ENCODE peak calls at places on chromosomes 12 and 14, in seven cellular contexts. One of them, this sample, is unnamed.

GRCh38 chr14:76348898-76349297 is 27.0 kb upstream of the ESRRB start:
- DNase-seq in NCI-H2081: no peak
- DNase-seq in EL: peak; percentile 89
- DNase-seq in ELF-1: peak; percentile 79
- DNase-seq in mucosa of gallbladder: no peak
- DNase-seq in bronchial epithelial cell: no peak
- DNase-seq in stimulated activated CD4-positive, alpha-beta T cell treated with anti-CD3 and anti-CD28 coated beads, Interleukin-15, amount 100 ng/mL, for 24 hours: no peak
- DNase-seq in this sample: peak; percentile 98

GRCh38 chr12:70756791-70757190 is 119.6 kb upstream of the PTPRB start:
- DNase-seq in NCI-H2081: peak; percentile 8
- DNase-seq in mucosa of gallbladder: no peak
- DNase-seq in stimulated activated CD4-positive, alpha-beta T cell treated with anti-CD3 and anti-CD28 coated beads, Interleukin-15, amount 100 ng/mL, for 24 hours: no peak
- DNase-seq in EL: no peak
- DNase-seq in bronchial epithelial cell: no peak
- DNase-seq in ELF-1: no peak
- DNase-seq in this sample: no peak

GRCh38 chr12:125606312-125606711 is 541.1 kb downstream of the AACS start:
- DNase-seq in NCI-H2081: no peak
- DNase-seq in mucosa of gallbladder: no peak
- DNase-seq in ELF-1: no peak
- DNase-seq in bronchial epithelial cell: no peak
- DNase-seq in EL: no peak
- DNase-seq in stimulated activated CD4-positive, alpha-beta T cell treated with anti-CD3 and anti-CD28 coated beads, Interleukin-15, amount 100 ng/mL, for 24 hours: no peak
- DNase-seq in this sample: no peak

GRCh38 chr12:104505095-104505819 is 48.5 kb downstream of the CHST11 start:
- DNase-seq in stimulated activated CD4-positive, alpha-beta T cell treated with anti-CD3 and anti-CD28 coated beads, Interleukin-15, amount 100 ng/mL, for 24 hours: no peak
- DNase-seq in EL: no peak
- DNase-seq in mucosa of gallbladder: peak; percentile 41
- DNase-seq in ELF-1: no peak
- DNase-seq in bronchial epithelial cell: no peak
- DNase-seq in NCI-H2081: no peak
- DNase-seq in this sample: no peak

GRCh38 chr12:52239767-52240166 is 6.7 kb downstream of the KRT7 start:
- DNase-seq in mucosa of gallbladder: no peak
- DNase-seq in ELF-1: peak; percentile 54
- DNase-seq in NCI-H2081: no peak
- DNase-seq in stimulated activated CD4-positive, alpha-beta T cell treated with anti-CD3 and anti-CD28 coated beads, Interleukin-15, amount 100 ng/mL, for 24 hours: no peak
- DNase-seq in bronchial epithelial cell: no peak
- DNase-seq in EL: no peak
- DNase-seq in this sample: no peak

GRCh38 chr12:115010324-115010995 is 326.5 kb upstream of the TBX3 start:
- DNase-seq in stimulated activated CD4-positive, alpha-beta T cell treated with anti-CD3 and anti-CD28 coated beads, Interleukin-15, amount 100 ng/mL, for 24 hours: no peak
- DNase-seq in mucosa of gallbladder: no peak
- DNase-seq in ELF-1: no peak
- DNase-seq in EL: no peak
- DNase-seq in bronchial epithelial cell: peak; percentile 5
- DNase-seq in NCI-H2081: no peak
- DNase-seq in this sample: no peak

GRCh38 chr14:90805662-90806548 is 10.3 kb downstream of the TTC7B start:
- DNase-seq in bronchial epithelial cell: no peak
- DNase-seq in stimulated activated CD4-positive, alpha-beta T cell treated with anti-CD3 and anti-CD28 coated beads, Interleukin-15, amount 100 ng/mL, for 24 hours: no peak
- DNase-seq in mucosa of gallbladder: no peak
- DNase-seq in ELF-1: peak; percentile 60
- DNase-seq in NCI-H2081: no peak
- DNase-seq in EL: no peak
- DNase-seq in this sample: no peak

GRCh38 chr14:74945261-74945851 is 10.0 kb downstream of the PGF start:
- DNase-seq in mucosa of gallbladder: no peak
- DNase-seq in NCI-H2081: peak; percentile 20
- DNase-seq in ELF-1: peak; percentile 85
- DNase-seq in EL: peak; percentile 43
- DNase-seq in bronchial epithelial cell: no peak
- DNase-seq in stimulated activated CD4-positive, alpha-beta T cell treated with anti-CD3 and anti-CD28 coated beads, Interleukin-15, amount 100 ng/mL, for 24 hours: peak; percentile 49
- DNase-seq in this sample: peak; percentile 78

GRCh38 chr12:106235770-106236169 is 12.1 kb downstream of the CKAP4 start:
- DNase-seq in NCI-H2081: no peak
- DNase-seq in mucosa of gallbladder: no peak
- DNase-seq in stimulated activated CD4-positive, alpha-beta T cell treated with anti-CD3 and anti-CD28 coated beads, Interleukin-15, amount 100 ng/mL, for 24 hours: no peak
- DNase-seq in EL: no peak
- DNase-seq in bronchial epithelial cell: peak; percentile 57
- DNase-seq in ELF-1: no peak
- DNase-seq in this sample: no peak

GRCh38 chr14:61923348-61923747 is 161.1 kb downstream of the SNAPC1 start:
- DNase-seq in ELF-1: no peak
- DNase-seq in mucosa of gallbladder: no peak
- DNase-seq in stimulated activated CD4-positive, alpha-beta T cell treated with anti-CD3 and anti-CD28 coated beads, Interleukin-15, amount 100 ng/mL, for 24 hours: no peak
- DNase-seq in NCI-H2081: no peak
- DNase-seq in EL: peak; percentile 43
- DNase-seq in bronchial epithelial cell: peak; percentile 24
- DNase-seq in this sample: no peak

GRCh38 chr14:68789002-68789797 is 3.7 kb downstream of the ZFP36L1 start:
- DNase-seq in bronchial epithelial cell: peak; percentile 58
- DNase-seq in NCI-H2081: peak; percentile 46
- DNase-seq in ELF-1: peak; percentile 82
- DNase-seq in mucosa of gallbladder: peak; percentile 87
- DNase-seq in EL: peak; percentile 84
- DNase-seq in stimulated activated CD4-positive, alpha-beta T cell treated with anti-CD3 and anti-CD28 coated beads, Interleukin-15, amount 100 ng/mL, for 24 hours: peak; percentile 88
- DNase-seq in this sample: peak; percentile 89

GRCh38 chr12:132614029-132614428 is 3.6 kb upstream of the LRCOL1 start:
- DNase-seq in EL: no peak
- DNase-seq in NCI-H2081: no peak
- DNase-seq in mucosa of gallbladder: no peak
- DNase-seq in ELF-1: no peak
- DNase-seq in stimulated activated CD4-positive, alpha-beta T cell treated with anti-CD3 and anti-CD28 coated beads, Interleukin-15, amount 100 ng/mL, for 24 hours: no peak
- DNase-seq in bronchial epithelial cell: no peak
- DNase-seq in this sample: no peak

GRCh38 chr14:61478971-61479473 is 157.6 kb downstream of the PRKCH start:
- DNase-seq in EL: no peak
- DNase-seq in stimulated activated CD4-positive, alpha-beta T cell treated with anti-CD3 and anti-CD28 coated beads, Interleukin-15, amount 100 ng/mL, for 24 hours: peak; percentile 59
- DNase-seq in NCI-H2081: no peak
- DNase-seq in bronchial epithelial cell: no peak
- DNase-seq in mucosa of gallbladder: no peak
- DNase-seq in ELF-1: no peak
- DNase-seq in this sample: no peak

GRCh38 chr12:63895841-63896240 is 51.3 kb downstream of the SRGAP1 start:
- DNase-seq in EL: no peak
- DNase-seq in NCI-H2081: no peak
- DNase-seq in mucosa of gallbladder: no peak
- DNase-seq in bronchial epithelial cell: no peak
- DNase-seq in stimulated activated CD4-positive, alpha-beta T cell treated with anti-CD3 and anti-CD28 coated beads, Interleukin-15, amount 100 ng/mL, for 24 hours: no peak
- DNase-seq in ELF-1: no peak
- DNase-seq in this sample: no peak

GRCh38 chr12:56282581-56282980 is 15.8 kb downstream of the COQ10A start:
- DNase-seq in ELF-1: no peak
- DNase-seq in bronchial epithelial cell: no peak
- DNase-seq in NCI-H2081: no peak
- DNase-seq in mucosa of gallbladder: no peak
- DNase-seq in stimulated activated CD4-positive, alpha-beta T cell treated with anti-CD3 and anti-CD28 coated beads, Interleukin-15, amount 100 ng/mL, for 24 hours: no peak
- DNase-seq in EL: no peak
- DNase-seq in this sample: no peak

GRCh38 chr12:129887047-129887568 is 16.7 kb downstream of the TMEM132D start:
- DNase-seq in ELF-1: no peak
- DNase-seq in NCI-H2081: peak; percentile 48
- DNase-seq in mucosa of gallbladder: no peak
- DNase-seq in bronchial epithelial cell: peak; percentile 1
- DNase-seq in EL: no peak
- DNase-seq in stimulated activated CD4-positive, alpha-beta T cell treated with anti-CD3 and anti-CD28 coated beads, Interleukin-15, amount 100 ng/mL, for 24 hours: no peak
- DNase-seq in this sample: peak; percentile 75

GRCh38 chr12:91902860-91903683 is 242.6 kb downstream of the BTG1 start:
- DNase-seq in EL: peak; percentile 57
- DNase-seq in mucosa of gallbladder: no peak
- DNase-seq in NCI-H2081: no peak
- DNase-seq in bronchial epithelial cell: peak; percentile 73
- DNase-seq in stimulated activated CD4-positive, alpha-beta T cell treated with anti-CD3 and anti-CD28 coated beads, Interleukin-15, amount 100 ng/mL, for 24 hours: no peak
- DNase-seq in ELF-1: no peak
- DNase-seq in this sample: no peak

GRCh38 chr12:8912910-8913309 is 1.4 kb upstream of the PHC1 start:
- DNase-seq in EL: no peak
- DNase-seq in ELF-1: peak; percentile 65
- DNase-seq in bronchial epithelial cell: peak; percentile 62
- DNase-seq in stimulated activated CD4-positive, alpha-beta T cell treated with anti-CD3 and anti-CD28 coated beads, Interleukin-15, amount 100 ng/mL, for 24 hours: peak; percentile 6
- DNase-seq in mucosa of gallbladder: peak; percentile 21
- DNase-seq in NCI-H2081: no peak
- DNase-seq in this sample: peak; percentile 89

GRCh38 chr12:118188690-118189371 is 52.9 kb downstream of the PEBP1 start:
- DNase-seq in mucosa of gallbladder: no peak
- DNase-seq in stimulated activated CD4-positive, alpha-beta T cell treated with anti-CD3 and anti-CD28 coated beads, Interleukin-15, amount 100 ng/mL, for 24 hours: no peak
- DNase-seq in bronchial epithelial cell: no peak
- DNase-seq in ELF-1: no peak
- DNase-seq in NCI-H2081: peak; percentile 58
- DNase-seq in EL: peak; percentile 22
- DNase-seq in this sample: no peak

GRCh38 chr12:30417697-30418231 is 277.9 kb downstream of the IPO8 start:
- DNase-seq in bronchial epithelial cell: peak; percentile 100
- DNase-seq in stimulated activated CD4-positive, alpha-beta T cell treated with anti-CD3 and anti-CD28 coated beads, Interleukin-15, amount 100 ng/mL, for 24 hours: no peak
- DNase-seq in EL: peak; percentile 86
- DNase-seq in mucosa of gallbladder: no peak
- DNase-seq in ELF-1: no peak
- DNase-seq in NCI-H2081: no peak
- DNase-seq in this sample: peak; percentile 71

GRCh38 chr12:27305673-27306504 is 26.7 kb upstream of the BMAL2 start:
- DNase-seq in mucosa of gallbladder: no peak
- DNase-seq in bronchial epithelial cell: peak; percentile 58
- DNase-seq in NCI-H2081: peak; percentile 7
- DNase-seq in ELF-1: no peak
- DNase-seq in EL: peak; percentile 36
- DNase-seq in stimulated activated CD4-positive, alpha-beta T cell treated with anti-CD3 and anti-CD28 coated beads, Interleukin-15, amount 100 ng/mL, for 24 hours: no peak
- DNase-seq in this sample: no peak

GRCh38 chr12:79174656-79175055 is 310.1 kb downstream of the SYT1 start:
- DNase-seq in bronchial epithelial cell: peak; percentile 58
- DNase-seq in NCI-H2081: no peak
- DNase-seq in stimulated activated CD4-positive, alpha-beta T cell treated with anti-CD3 and anti-CD28 coated beads, Interleukin-15, amount 100 ng/mL, for 24 hours: no peak
- DNase-seq in ELF-1: no peak
- DNase-seq in EL: peak; percentile 36
- DNase-seq in mucosa of gallbladder: no peak
- DNase-seq in this sample: no peak

GRCh38 chr14:93717222-93717967 is 70.9 kb downstream of the PRIMA1 start:
- DNase-seq in ELF-1: no peak
- DNase-seq in NCI-H2081: no peak
- DNase-seq in EL: no peak
- DNase-seq in mucosa of gallbladder: no peak
- DNase-seq in stimulated activated CD4-positive, alpha-beta T cell treated with anti-CD3 and anti-CD28 coated beads, Interleukin-15, amount 100 ng/mL, for 24 hours: no peak
- DNase-seq in bronchial epithelial cell: no peak
- DNase-seq in this sample: peak; percentile 42

GRCh38 chr14:74400919-74401503 is 25.0 kb downstream of the SYNDIG1L start:
- DNase-seq in ELF-1: peak; percentile 28
- DNase-seq in stimulated activated CD4-positive, alpha-beta T cell treated with anti-CD3 and anti-CD28 coated beads, Interleukin-15, amount 100 ng/mL, for 24 hours: no peak
- DNase-seq in EL: no peak
- DNase-seq in mucosa of gallbladder: no peak
- DNase-seq in NCI-H2081: no peak
- DNase-seq in bronchial epithelial cell: no peak
- DNase-seq in this sample: no peak

GRCh38 chr12:47190905-47191304 is 111.1 kb upstream of the AMIGO2 start:
- DNase-seq in stimulated activated CD4-positive, alpha-beta T cell treated with anti-CD3 and anti-CD28 coated beads, Interleukin-15, amount 100 ng/mL, for 24 hours: no peak
- DNase-seq in NCI-H2081: no peak
- DNase-seq in bronchial epithelial cell: no peak
- DNase-seq in EL: no peak
- DNase-seq in ELF-1: no peak
- DNase-seq in mucosa of gallbladder: no peak
- DNase-seq in this sample: no peak

GRCh38 chr12:96710127-96710745 is 196.8 kb upstream of the NEDD1 start:
- DNase-seq in bronchial epithelial cell: peak; percentile 23
- DNase-seq in mucosa of gallbladder: no peak
- DNase-seq in EL: no peak
- DNase-seq in NCI-H2081: peak; percentile 8
- DNase-seq in ELF-1: peak; percentile 19
- DNase-seq in stimulated activated CD4-positive, alpha-beta T cell treated with anti-CD3 and anti-CD28 coated beads, Interleukin-15, amount 100 ng/mL, for 24 hours: no peak
- DNase-seq in this sample: peak; percentile 63

GRCh38 chr12:109583733-109584132 is 10.1 kb downstream of the MVK start:
- DNase-seq in stimulated activated CD4-positive, alpha-beta T cell treated with anti-CD3 and anti-CD28 coated beads, Interleukin-15, amount 100 ng/mL, for 24 hours: no peak
- DNase-seq in NCI-H2081: no peak
- DNase-seq in ELF-1: no peak
- DNase-seq in mucosa of gallbladder: no peak
- DNase-seq in EL: no peak
- DNase-seq in bronchial epithelial cell: no peak
- DNase-seq in this sample: no peak

GRCh38 chr14:30869525-30870150 is 4.7 kb upstream of the COCH start:
- DNase-seq in bronchial epithelial cell: no peak
- DNase-seq in ELF-1: no peak
- DNase-seq in stimulated activated CD4-positive, alpha-beta T cell treated with anti-CD3 and anti-CD28 coated beads, Interleukin-15, amount 100 ng/mL, for 24 hours: no peak
- DNase-seq in mucosa of gallbladder: no peak
- DNase-seq in NCI-H2081: no peak
- DNase-seq in EL: no peak
- DNase-seq in this sample: no peak

GRCh38 chr12:12983420-12984035 is 16.5 kb downstream of the HEBP1 start:
- DNase-seq in bronchial epithelial cell: peak; percentile 55
- DNase-seq in ELF-1: no peak
- DNase-seq in mucosa of gallbladder: peak; percentile 44
- DNase-seq in NCI-H2081: peak; percentile 5
- DNase-seq in EL: peak; percentile 63
- DNase-seq in stimulated activated CD4-positive, alpha-beta T cell treated with anti-CD3 and anti-CD28 coated beads, Interleukin-15, amount 100 ng/mL, for 24 hours: no peak
- DNase-seq in this sample: peak; percentile 56

GRCh38 chr12:109458086-109458485 is 19.0 kb downstream of the KCTD10 start:
- DNase-seq in EL: peak; percentile 41
- DNase-seq in bronchial epithelial cell: no peak
- DNase-seq in mucosa of gallbladder: no peak
- DNase-seq in ELF-1: no peak
- DNase-seq in NCI-H2081: no peak
- DNase-seq in stimulated activated CD4-positive, alpha-beta T cell treated with anti-CD3 and anti-CD28 coated beads, Interleukin-15, amount 100 ng/mL, for 24 hours: no peak
- DNase-seq in this sample: no peak

GRCh38 chr12:94900496-94900895 is 103.0 kb downstream of the NDUFA12 start:
- DNase-seq in bronchial epithelial cell: no peak
- DNase-seq in EL: no peak
- DNase-seq in mucosa of gallbladder: no peak
- DNase-seq in stimulated activated CD4-positive, alpha-beta T cell treated with anti-CD3 and anti-CD28 coated beads, Interleukin-15, amount 100 ng/mL, for 24 hours: no peak
- DNase-seq in NCI-H2081: no peak
- DNase-seq in ELF-1: no peak
- DNase-seq in this sample: no peak

GRCh38 chr12:60689137-60689536 is 1093.3 kb downstream of the SLC16A7 start:
- DNase-seq in ELF-1: peak; percentile 14
- DNase-seq in NCI-H2081: no peak
- DNase-seq in bronchial epithelial cell: peak; percentile 18
- DNase-seq in EL: no peak
- DNase-seq in mucosa of gallbladder: no peak
- DNase-seq in stimulated activated CD4-positive, alpha-beta T cell treated with anti-CD3 and anti-CD28 coated beads, Interleukin-15, amount 100 ng/mL, for 24 hours: no peak
- DNase-seq in this sample: peak; percentile 62

GRCh38 chr12:93645702-93646101 is 31.5 kb upstream of the CRADD start:
- DNase-seq in EL: peak; percentile 36
- DNase-seq in stimulated activated CD4-positive, alpha-beta T cell treated with anti-CD3 and anti-CD28 coated beads, Interleukin-15, amount 100 ng/mL, for 24 hours: no peak
- DNase-seq in bronchial epithelial cell: peak; percentile 46
- DNase-seq in mucosa of gallbladder: no peak
- DNase-seq in NCI-H2081: no peak
- DNase-seq in ELF-1: no peak
- DNase-seq in this sample: no peak